ENCODE peak calls at places on chromosome 15, in five cellular contexts. G is heart left ventricle, Y is HepG2, P is stomach, B is OCI-LY7. U is an unnamed sample. For H3K4me1, the result is how much of the 10 kb centered on the place peaks cover.

GRCh38 chr15:50707878-50708427 is 21.4 kb upstream of the TRPM7 start:
- DNase-seq in G (no peak), B (no peak), Y (no peak), P (no peak), U (no peak)

GRCh38 chr15:60704129-60704528 is 225.2 kb upstream of the ICE2 start:
- DNase-seq in G (no peak), Y (no peak), P (no peak), B (no peak), U (peak)

GRCh38 chr15:52786436-52787122 is 3.6 kb downstream of the ONECUT1 start:
- DNase-seq in Y (peak), B (no peak), G (no peak), P (no peak), U (no peak)

GRCh38 chr15:80161473-80162016 is 8.7 kb downstream of the FAH start:
- DNase-seq in Y (no peak), B (no peak), G (no peak), P (no peak), U (no peak)

GRCh38 chr15:48178612-48178931 is 477 bp upstream of the MYEF2 start:
- DNase-seq in G (no peak), B (no peak), P (no peak), Y (no peak), U (no peak)

GRCh38 chr15:40536501-40536900 is 28.3 kb downstream of the CCDC32 start:
- DNase-seq in G (no peak), B (no peak), P (no peak), Y (no peak), U (no peak)

GRCh38 chr15:70033109-70033508 is 64.6 kb downstream of the TLE3 start:
- DNase-seq in G (no peak), P (no peak), Y (no peak), B (no peak), U (no peak)

GRCh38 chr15:35698331-35698730 is 152.4 kb upstream of the DPH6 start:
- DNase-seq in P (no peak), G (no peak), B (no peak), Y (no peak), U (no peak)

GRCh38 chr15:92634046-92634445 is 21.5 kb downstream of the FAM174B start:
- DNase-seq in G (no peak), P (no peak), Y (no peak), B (no peak), U (no peak)

GRCh38 chr15:92158426-92158825 is 235.3 kb upstream of the ST8SIA2 start:
- DNase-seq in G (no peak), B (no peak), Y (no peak), P (peak), U (no peak)

GRCh38 chr15:32802296-32802936 is 84.6 kb downstream of the GREM1 start:
- DNase-seq in Y (no peak), G (no peak), P (no peak), B (no peak), U (no peak)

GRCh38 chr15:40313531-40314398 is 6.0 kb upstream of the PLCB2 start:
- DNase-seq in P (peak), Y (peak), B (no peak), G (peak), U (peak)

GRCh38 chr15:70806992-70807712 is 43.8 kb upstream of the UACA start:
- DNase-seq in P (peak), G (peak), B (no peak), Y (no peak), U (no peak)

DNA sequence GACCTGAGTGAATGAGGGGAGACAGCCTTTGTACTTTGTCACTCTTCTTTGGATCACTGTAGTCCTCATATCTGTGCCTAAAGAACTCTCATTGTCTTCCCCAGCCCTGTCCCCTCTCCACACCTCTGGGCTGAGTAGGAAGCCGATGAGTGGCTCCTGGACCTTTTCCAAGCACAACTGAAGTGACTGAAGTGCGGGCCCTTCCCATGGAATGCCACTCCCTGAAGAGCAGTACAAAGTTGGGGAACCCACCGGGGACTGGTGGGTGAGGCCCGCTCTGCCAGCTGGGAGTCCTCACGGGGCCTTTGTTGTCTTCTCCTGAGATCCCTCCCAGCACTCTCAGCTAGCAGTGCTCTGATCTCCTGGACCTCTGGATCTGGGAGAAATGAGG is 90.1 kb downstream of the AAGAB start:
- DNase-seq in B (no peak), G (peak), P (no peak), Y (no peak), U (no peak)
- H3K4me1 ChIP-seq in B (under half), G (under half), P (under half), Y (under half), U (under half)

GRCh38 chr15:58546635-58547627 is 115.1 kb downstream of the LIPC start:
- DNase-seq in G (peak), B (no peak), P (peak), Y (peak), U (no peak)

GRCh38 chr15:58545307-58546065 is 113.7 kb downstream of the LIPC start:
- DNase-seq in G (no peak), Y (no peak), B (no peak), P (peak), U (no peak)

GRCh38 chr15:58547628-58548307 is 116.0 kb downstream of the LIPC start:
- DNase-seq in G (no peak), B (no peak), Y (no peak), P (no peak), U (no peak)

GRCh38 chr15:58543664-58544335 is 112.0 kb downstream of the LIPC start:
- DNase-seq in Y (no peak), B (no peak), P (peak), G (no peak), U (no peak)

DNA sequence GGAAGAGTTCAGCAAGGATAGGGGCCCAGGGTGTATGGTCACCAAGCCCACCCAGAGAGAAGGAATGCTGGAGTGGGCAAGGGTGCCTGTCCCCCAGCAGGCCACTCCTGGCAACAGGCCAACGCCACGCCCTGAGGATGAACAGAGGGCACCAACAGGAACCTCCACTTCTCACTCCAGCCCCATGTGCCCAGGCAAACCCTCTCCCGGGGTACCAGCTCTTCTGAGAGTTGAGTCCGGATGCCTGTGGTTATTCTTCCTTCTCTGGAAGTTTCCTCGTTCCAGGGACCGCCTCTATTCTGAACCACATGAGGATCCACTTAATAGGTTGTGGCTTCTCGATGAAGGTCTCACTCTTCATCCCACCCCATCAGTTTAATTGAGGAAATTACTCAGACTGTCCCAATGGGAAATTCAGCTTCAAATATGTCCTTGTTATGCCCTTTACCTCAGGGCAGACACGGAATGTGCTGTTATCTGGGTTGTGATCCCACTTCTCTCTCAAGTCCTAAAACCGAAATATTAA is 114.3 kb downstream of the LIPC start:
- DNase-seq in G (no peak), Y (no peak), P (peak), B (no peak), U (no peak)
- H3K27ac ChIP-seq in G (peak), Y (no peak), P (no peak), B (no peak), U (peak)

GRCh38 chr15:64460737-64461576 is 579 bp downstream of the ZNF609 start:
- DNase-seq in G (peak), P (no peak), Y (peak), B (peak), U (no peak)

GRCh38 chr15:64466408-64467116 is 6.2 kb downstream of the ZNF609 start:
- DNase-seq in P (no peak), B (no peak), G (no peak), Y (no peak), U (no peak)

GRCh38 chr15:64462492-64462891 is 2.1 kb downstream of the ZNF609 start:
- DNase-seq in Y (no peak), B (no peak), G (no peak), P (no peak), U (no peak)

GRCh38 chr15:64461577-64462162 is 1.3 kb downstream of the ZNF609 start:
- DNase-seq in G (no peak), P (peak), B (no peak), Y (peak), U (no peak)

DNA sequence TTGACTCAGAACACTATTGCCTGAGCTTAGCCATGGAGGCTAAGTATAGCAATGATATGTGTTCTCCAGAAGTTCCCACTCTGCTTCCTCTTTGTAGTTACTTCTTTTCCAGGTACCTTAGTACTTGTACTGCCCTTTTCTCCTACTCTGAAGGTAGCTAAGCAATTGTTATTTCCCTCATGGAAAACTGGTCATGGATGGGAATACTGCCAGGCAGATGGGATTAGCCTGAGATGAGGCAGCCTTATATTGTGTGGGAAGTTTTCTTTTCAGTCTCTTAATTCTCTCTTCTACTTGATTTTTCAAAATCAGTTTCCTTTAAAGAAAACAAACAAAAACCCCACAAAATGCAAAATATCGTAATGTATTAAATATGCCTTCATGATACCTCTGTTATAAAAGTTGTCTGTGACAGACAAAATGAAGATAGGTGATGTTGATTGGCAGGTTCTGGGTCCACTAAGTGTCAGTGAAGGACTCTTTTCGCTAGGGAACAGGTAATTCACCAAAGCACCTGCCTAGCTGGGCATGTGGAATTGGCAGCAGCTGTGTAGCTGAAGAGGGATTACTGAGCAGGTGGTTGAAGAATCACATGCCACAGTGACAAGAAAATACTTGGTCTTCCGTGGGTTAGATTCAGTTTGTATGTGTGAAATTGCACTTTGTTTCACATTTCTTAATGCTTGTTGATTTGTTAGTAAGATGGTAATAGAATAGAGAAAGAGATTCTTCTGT is 4.1 kb downstream of the ZNF609 start:
- DNase-seq in B (no peak), Y (no peak), G (no peak), P (no peak), U (no peak)
- H3K4me1 ChIP-seq in B (half or more), Y (half or more), G (under half), P (half or more), U (half or more)

GRCh38 chr15:58463815-58464697 is 32.3 kb downstream of the LIPC start:
- DNase-seq in Y (peak), B (peak), P (no peak), G (no peak), U (no peak)
- H3K27ac ChIP-seq in Y (peak), B (peak), P (no peak), G (no peak), U (no peak)

DNA sequence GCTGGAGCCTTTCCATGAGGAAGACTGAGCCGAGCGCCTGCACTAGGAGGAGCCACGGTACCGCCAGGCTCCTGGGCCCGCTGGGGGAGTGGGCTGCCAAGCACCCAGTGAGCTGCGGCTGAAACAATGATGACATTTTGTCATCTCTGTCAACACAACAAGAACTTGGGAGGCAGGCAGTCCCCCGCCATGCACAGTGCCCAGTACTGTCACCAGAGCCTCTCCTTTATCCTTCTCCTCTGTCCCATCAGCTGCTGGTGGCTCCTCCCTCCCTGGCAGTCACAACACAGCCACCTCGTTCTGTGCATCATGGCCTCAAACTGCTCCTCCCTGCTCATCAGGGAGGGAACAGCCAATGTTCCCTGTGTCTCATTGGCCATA is 34.0 kb upstream of the PCSK6 start:
- DNase-seq in B (no peak), G (no peak), Y (peak), P (no peak), U (no peak)
- H3K4me1 ChIP-seq in B (under half), G (under half), Y (half or more), P (under half), U (under half)

GRCh38 chr15:88075102-88075501 is 181.4 kb downstream of the NTRK3 start:
- DNase-seq in G (no peak), Y (no peak), B (no peak), P (no peak), U (no peak)
- H3K27ac ChIP-seq in G (no peak), Y (no peak), B (no peak), P (no peak), U (no peak)

DNA sequence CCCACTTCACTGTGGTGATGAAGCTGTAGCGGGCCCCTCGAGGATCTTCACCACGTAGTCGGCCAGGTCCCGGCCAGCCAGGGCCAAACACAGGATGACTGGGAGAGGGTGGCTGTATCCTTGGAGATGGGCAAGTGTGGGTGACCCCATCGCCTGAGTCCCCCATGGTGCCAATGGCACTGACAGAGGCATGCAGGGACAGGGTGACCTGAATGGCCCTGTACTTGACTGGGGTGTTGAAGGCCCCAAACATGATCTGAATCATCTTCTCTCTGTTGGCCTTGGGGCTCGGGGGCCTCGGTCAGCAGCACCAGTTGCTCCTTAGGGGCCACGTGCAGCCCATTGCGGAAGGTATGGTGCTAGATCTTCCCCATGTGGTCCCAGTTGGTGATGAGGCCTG is 17.1 kb upstream of the AP3B2 start:
- DNase-seq in Y (no peak), G (no peak), B (no peak), P (no peak), U (no peak)
- H3K4me1 ChIP-seq in Y (under half), G (under half), B (under half), P (under half), U (under half)

DNA sequence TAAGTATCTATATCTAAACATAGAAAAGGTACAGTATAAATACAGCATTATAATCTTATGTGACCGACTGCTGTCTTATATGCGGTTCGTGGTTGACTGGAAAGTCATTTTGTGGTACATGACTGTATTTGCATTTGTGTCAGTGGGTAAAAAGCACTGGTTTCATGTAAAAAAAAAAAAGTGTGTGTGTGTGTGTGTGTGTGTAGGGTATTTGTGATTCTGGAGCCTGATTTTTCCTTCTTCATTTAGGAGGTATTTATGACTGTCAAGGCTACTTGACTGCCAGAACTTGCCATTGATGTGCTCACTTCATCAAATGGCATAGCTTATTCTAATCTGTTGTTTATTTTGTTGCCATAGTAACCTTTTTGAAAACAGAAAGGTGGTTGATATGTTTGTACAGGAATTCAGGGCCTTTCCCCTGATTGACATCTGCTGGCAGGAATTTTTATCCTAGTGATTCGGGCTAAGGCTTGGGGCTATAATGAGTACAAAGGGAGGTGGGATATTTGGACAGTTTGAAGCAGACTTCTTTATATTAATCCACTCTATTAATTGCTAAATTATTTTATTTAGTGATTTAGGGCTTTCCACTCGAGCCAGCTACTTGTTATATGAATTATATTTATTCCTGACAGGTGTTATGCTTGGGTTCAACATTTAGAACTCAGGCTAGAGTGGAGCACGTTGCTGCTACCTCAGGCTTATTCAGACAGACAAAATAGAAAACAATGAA is 63.4 kb downstream of the AKAP13 start:
- DNase-seq in B (peak), Y (peak), P (no peak), G (peak), U (peak)
- H3K27ac ChIP-seq in B (peak), Y (peak), P (no peak), G (peak), U (no peak)

GRCh38 chr15:41932511-41932910 is 38.7 kb upstream of the SPTBN5 start:
- DNase-seq in G (no peak), P (no peak), Y (no peak), B (no peak), U (no peak)

GRCh38 chr15:41932101-41932500 is 38.2 kb upstream of the SPTBN5 start:
- DNase-seq in B (no peak), G (no peak), P (no peak), Y (no peak), U (no peak)

GRCh38 chr15:41934843-41935242 is 37.5 kb downstream of the EHD4 start:
- DNase-seq in Y (no peak), B (peak), P (peak), G (no peak), U (peak)

GRCh38 chr15:41932939-41933725 is 39.2 kb downstream of the EHD4 start:
- DNase-seq in G (no peak), B (no peak), P (no peak), Y (no peak), U (no peak)

GRCh38 chr15:41933771-41934170 is 38.6 kb downstream of the EHD4 start:
- DNase-seq in Y (no peak), G (peak), B (no peak), P (peak), U (no peak)
- H3K4me1 ChIP-seq in Y (under half), G (under half), B (under half), P (under half), U (half or more)

GRCh38 chr15:99450896-99451358 is 114.9 kb upstream of the MEF2A start:
- DNase-seq in P (peak), B (no peak), Y (no peak), G (peak), U (peak)
- H3K27ac ChIP-seq in P (no peak), B (no peak), Y (no peak), G (peak), U (no peak)